ENCODE peak calls at places on chromosomes 7 and 10, in seven cellular contexts. P, K, W, E, L, O and I are unnamed samples.

GRCh38 chr10:27679996-27680395 is 65.6 kb downstream of the MKX start:
- DNase-seq in E (no peak), L (no peak), W (no peak), O (no peak), P (no peak), K (no peak), I (no peak)

GRCh38 chr10:46268076-46268881 is 18.5 kb upstream of the ANTXRL start:
- DNase-seq in E (peak; percentile 24), W (no peak), K (no peak), O (no peak), L (no peak), P (no peak), I (peak; percentile 67)

GRCh38 chr10:30313579-30314376 is 35.3 kb downstream of the MTPAP start:
- DNase-seq in O (no peak), P (no peak), E (no peak), L (no peak), W (no peak), K (no peak), I (no peak)

GRCh38 chr10:22369433-22370072 is 24.3 kb downstream of the SPAG6 start:
- DNase-seq in L (no peak), W (no peak), K (no peak), P (no peak), E (no peak), O (peak; percentile 6), I (no peak)

GRCh38 chr7:17706734-17707133 is 233.6 kb downstream of the SNX13 start:
- DNase-seq in P (no peak), O (peak; percentile 72), L (peak; percentile 49), W (no peak), E (peak; percentile 42), K (no peak), I (no peak)

GRCh38 chr10:79483948-79484347 is 28.4 kb upstream of the EIF5AL1 start:
- DNase-seq in O (peak; percentile 54), L (no peak), K (no peak), E (no peak), W (peak; percentile 71), P (no peak), I (peak; percentile 87)

GRCh38 chr10:67114945-67115344 is 189.1 kb downstream of the LRRTM3 start:
- DNase-seq in L (no peak), P (no peak), K (no peak), W (no peak), O (no peak), E (no peak), I (no peak)

GRCh38 chr10:110676016-110676415 is 31.9 kb downstream of the RBM20 start:
- DNase-seq in O (no peak), K (no peak), L (no peak), W (no peak), P (no peak), E (no peak), I (no peak)

GRCh38 chr10:96502561-96503267 is 11.0 kb downstream of the TLL2 start:
- DNase-seq in E (no peak), K (no peak), O (no peak), L (no peak), P (no peak), W (no peak), I (peak; percentile 59)

GRCh38 chr7:158530800-158531609 is 56.6 kb downstream of the PTPRN2 start:
- DNase-seq in W (no peak), K (no peak), L (no peak), E (no peak), P (no peak), O (no peak), I (no peak)

GRCh38 chr10:608331-609265 is 80.9 kb downstream of the DIP2C start:
- DNase-seq in P (no peak), E (no peak), O (peak; percentile 59), L (no peak), W (no peak), K (no peak), I (no peak)

GRCh38 chr7:156942708-156943090 is 6.8 kb upstream of the NOM1 start:
- DNase-seq in O (no peak), K (no peak), W (no peak), E (no peak), L (no peak), P (no peak), I (no peak)

GRCh38 chr7:23474829-23475578 is 4.7 kb upstream of the IGF2BP3 start:
- DNase-seq in K (no peak), P (no peak), O (no peak), L (no peak), E (no peak), W (no peak), I (no peak)

GRCh38 chr10:116085333-116085732 is 187.7 kb downstream of the GFRA1 start:
- DNase-seq in E (no peak), W (no peak), L (no peak), K (no peak), P (no peak), O (no peak), I (no peak)

GRCh38 chr10:127346604-127347003 is 150.2 kb upstream of the INSYN2A start:
- DNase-seq in K (no peak), O (no peak), W (no peak), E (no peak), P (no peak), L (no peak), I (no peak)

GRCh38 chr10:102148275-102148674 is 3.9 kb upstream of the NOLC1 start:
- DNase-seq in E (no peak), K (no peak), L (no peak), O (no peak), W (no peak), P (no peak), I (no peak)

GRCh38 chr7:66950763-66951162 is 29.7 kb downstream of the TMEM248 start:
- DNase-seq in O (peak; percentile 15), W (no peak), K (no peak), P (no peak), L (no peak), E (no peak), I (no peak)

GRCh38 chr10:43219848-43220247 is 47.0 kb downstream of the RASGEF1A start:
- DNase-seq in L (no peak), E (no peak), P (peak; percentile 26), O (no peak), K (no peak), W (no peak), I (no peak)

GRCh38 chr7:1027285-1028043 is 16.9 kb upstream of the GPR146 start:
- DNase-seq in K (no peak), W (no peak), L (no peak), P (no peak), E (no peak), O (peak; percentile 42), I (no peak)

GRCh38 chr7:33895025-33895804 is 10.1 kb upstream of the BMPER start:
- DNase-seq in O (peak; percentile 75), P (peak; percentile 83), W (peak; percentile 78), L (peak; percentile 72), E (peak; percentile 90), K (no peak), I (peak; percentile 96)

GRCh38 chr7:98291717-98292116 is 10.2 kb downstream of the BRI3 start:
- DNase-seq in W (no peak), E (no peak), L (no peak), O (no peak), K (no peak), P (no peak), I (no peak)
- TF ChIP-seq CTCF in W (no peak), E (no peak), L (no peak), O (peak; percentile 13), K (no peak), P (peak; percentile 30), I (no peak)

GRCh38 chr7:151520419-151521229 is 929 bp upstream of the RHEB start:
- DNase-seq in K (no peak), O (no peak), P (peak; percentile 75), L (no peak), E (peak; percentile 57), W (peak; percentile 61), I (peak; percentile 94)

GRCh38 chr7:151529842-151530241 is 10.1 kb upstream of the RHEB start:
- DNase-seq in O (no peak), K (no peak), E (no peak), P (no peak), L (no peak), W (no peak), I (no peak)

GRCh38 chr7:151519765-151520418 is at the start of gene RHEB:
- DNase-seq in L (peak; percentile 92), P (peak; percentile 99), O (peak; percentile 99), E (peak; percentile 98), W (peak; percentile 99), K (peak; percentile 98), I (peak; percentile 98)

GRCh38 chr7:151524845-151525244 is 5.2 kb upstream of the RHEB start:
- DNase-seq in E (no peak), P (no peak), K (no peak), O (no peak), W (no peak), L (no peak), I (no peak)
- H3K4me3 ChIP-seq in E (no peak overlapping the region), P (no peak overlapping the region), K (no peak overlapping the region), O (no peak overlapping the region), W (no peak overlapping the region), L (no peak overlapping the region), I (no peak overlapping the region)

DNA sequence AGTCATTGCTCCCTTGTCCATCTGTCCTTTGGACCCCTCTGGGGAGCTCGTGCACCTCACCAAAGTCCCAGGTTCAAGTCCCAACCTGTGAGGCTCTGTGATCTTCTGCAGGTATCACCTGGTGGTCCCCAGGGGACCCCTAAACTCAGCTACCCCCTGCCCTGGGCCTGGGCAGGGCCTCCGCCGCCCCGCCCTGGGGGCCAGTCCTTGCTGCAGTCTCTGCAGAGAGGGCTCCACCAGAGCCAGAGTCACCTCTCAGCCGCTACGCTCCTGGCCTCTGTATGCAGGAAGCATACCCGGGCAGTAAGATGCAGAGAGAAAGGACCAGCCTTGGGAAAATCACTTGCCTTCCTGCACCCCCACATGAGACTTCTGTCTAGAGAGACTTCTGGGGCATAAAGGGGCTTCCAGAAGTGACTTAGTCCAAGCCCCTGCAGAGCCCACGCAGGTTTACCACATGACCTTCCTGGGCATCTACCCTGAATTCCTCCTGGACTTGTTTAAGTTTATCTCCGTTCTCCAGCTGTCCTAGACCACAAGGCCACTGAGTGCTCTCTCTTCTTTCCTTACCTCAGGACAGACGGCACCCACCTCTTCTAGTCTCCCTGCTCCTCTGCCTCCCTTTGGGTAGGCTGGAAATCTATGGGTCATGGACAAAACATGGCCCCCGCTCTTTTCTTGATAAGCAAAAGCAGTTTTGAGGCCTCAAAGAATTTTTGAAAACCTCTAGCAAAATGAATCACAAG is 21.2 kb downstream of the CALML5 start:
- DNase-seq in L (no peak), W (no peak), K (no peak), O (no peak), P (no peak), E (no peak), I (no peak)
- TF ChIP-seq POLR2A in L (no peak), W (no peak), K (no peak), O (no peak), P (no peak), E (no peak), I (no peak)

DNA sequence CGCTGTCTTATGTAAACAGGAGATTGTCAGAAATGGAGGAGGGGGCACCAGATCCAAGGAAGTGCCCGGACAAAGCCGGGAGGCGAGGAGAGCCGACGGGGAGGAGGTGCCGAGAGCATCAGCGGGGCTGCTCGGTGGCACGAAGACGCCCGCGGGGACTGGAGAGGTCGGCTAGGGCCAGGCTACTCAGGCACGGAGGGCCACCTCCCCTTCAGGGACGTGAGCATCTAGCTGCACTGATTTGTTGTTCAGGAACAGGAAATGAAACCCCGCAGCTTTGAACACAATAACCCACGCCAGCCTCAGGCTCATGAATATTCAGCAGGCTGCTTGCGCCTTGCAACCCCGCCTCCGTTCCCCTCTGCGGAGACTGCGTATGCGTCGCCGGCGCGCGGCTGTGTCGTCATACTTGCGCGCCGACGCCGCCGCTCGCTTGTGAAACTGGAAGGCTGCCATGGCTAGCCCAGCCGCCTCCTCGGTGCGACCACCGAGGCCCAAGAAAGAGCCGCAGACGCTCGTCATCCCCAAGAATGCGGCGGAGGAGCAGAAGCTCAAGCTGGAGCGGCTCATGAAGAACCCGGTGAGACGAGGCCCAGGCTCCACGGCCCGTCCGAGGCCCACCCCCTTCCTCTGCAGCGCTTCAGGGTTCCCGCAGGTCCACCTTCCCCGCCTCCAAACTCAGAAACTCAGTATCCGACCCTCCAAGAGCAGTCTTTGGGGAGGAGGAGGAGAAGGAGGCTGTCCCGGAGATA is at the start of gene PRKRIP1:
- DNase-seq in O (peak; percentile 92), W (peak; percentile 85), E (peak; percentile 84), L (peak; percentile 89), K (peak; percentile 66), P (peak; percentile 88), I (peak; percentile 88)
- TF ChIP-seq CTCF in O (no peak), W (no peak), E (no peak), L (no peak), K (no peak), P (no peak), I (no peak)